ENCODE peak calls at places on chromosomes 16 and 17, in seven cellular contexts. I is H54; M is NCI-H1092; V is stomach; T is T-helper 22 cell; G is NK-92 treated with Interleukin-12 subunit alpha and Interleukin-12 subunit beta, amount 100 ng/mL, for 24 hours; K is DND-41. P is an unnamed sample.

GRCh38 chr16:7492122-7492521 is 159.5 kb downstream of the RBFOX1 start:
- DNase-seq in V (no peak), K (no peak), M (no peak), I (no peak), G (no peak), T (no peak), P (no peak)

GRCh38 chr17:15388356-15389046 is 47.1 kb upstream of the TEKT3 start:
- DNase-seq in M (no peak), I (no peak), K (no peak), V (no peak), T (no peak), G (no peak), P (no peak)

GRCh38 chr17:3667366-3668278 is 756 bp downstream of the TAX1BP3 start:
- DNase-seq in G (no peak), K (no peak), M (no peak), V (peak), T (peak), I (peak), P (peak)

GRCh38 chr17:53092072-53092471 is 730.7 kb upstream of the KIF2B start:
- DNase-seq in I (no peak), M (no peak), K (no peak), V (no peak), T (no peak), G (no peak), P (no peak)

GRCh38 chr17:79533116-79533515 is 77.7 kb downstream of the RBFOX3 start:
- DNase-seq in T (no peak), K (no peak), G (no peak), M (no peak), I (no peak), V (no peak), P (no peak)

GRCh38 chr16:79839450-79839849 is 238.9 kb upstream of the MAF start:
- DNase-seq in V (no peak), T (no peak), G (no peak), I (no peak), K (no peak), M (no peak), P (no peak)

GRCh38 chr17:59365383-59365981 is 34.0 kb downstream of the YPEL2 start:
- DNase-seq in I (no peak), G (no peak), V (no peak), K (no peak), M (peak), T (no peak), P (peak)

GRCh38 chr17:75854111-75854748 is 905 bp downstream of the WBP2 start:
- DNase-seq in V (no peak), M (no peak), G (no peak), T (no peak), I (peak), K (no peak), P (peak)

GRCh38 chr17:63381101-63381729 is 64.9 kb downstream of the CYB561 start:
- DNase-seq in V (no peak), K (no peak), I (no peak), T (no peak), G (no peak), M (no peak), P (no peak)

GRCh38 chr16:79334127-79334526 is 266.4 kb downstream of the MAF start:
- DNase-seq in I (peak), T (no peak), M (no peak), G (no peak), K (peak), V (no peak), P (no peak)

GRCh38 chr17:72030067-72030899 is 90.5 kb upstream of the SOX9 start:
- DNase-seq in T (no peak), I (peak), G (no peak), V (peak), M (no peak), K (no peak), P (no peak)

P was measured in tibial artery.